ENCODE peak calls at places on chromosome 16, in four cellular contexts. O, C, X and I are unnamed samples.

GRCh38 chr16:9557266-9557665 is 465.8 kb downstream of the HAPSTR1 start:
- DNase-seq in O (no peak), C (no peak), X (no peak), I (no peak)

GRCh38 chr16:12132290-12132689 is 155.8 kb downstream of the SNX29 start:
- DNase-seq in O (peak; percentile 23), C (no peak), X (no peak), I (no peak)

GRCh38 chr16:85296859-85297698 is 184.8 kb upstream of the CIBAR2 start:
- DNase-seq in O (peak; percentile 50), C (peak; percentile 40), X (no peak), I (peak; percentile 86)

GRCh38 chr16:52076332-52077115 is 470.4 kb downstream of the TOX3 start:
- DNase-seq in O (no peak), C (no peak), X (peak; percentile 13), I (no peak)

GRCh38 chr16:56479469-56479868 is 28.1 kb downstream of the OGFOD1 start:
- DNase-seq in O (peak; percentile 9), C (no peak), X (no peak), I (no peak)

GRCh38 chr16:80759419-80760162 is 44.8 kb downstream of the CDYL2 start:
- DNase-seq in O (no peak), C (no peak), X (no peak), I (no peak)

GRCh38 chr16:7400117-7400890 is 67.7 kb downstream of the RBFOX1 start:
- DNase-seq in O (no peak), C (no peak), X (no peak), I (no peak)

GRCh38 chr16:3383045-3383448 is 17.8 kb downstream of the ZSCAN32 start:
- DNase-seq in O (no peak), C (no peak), X (no peak), I (no peak)

GRCh38 chr16:78133919-78134318 is 34.5 kb downstream of the WWOX start:
- DNase-seq in O (no peak), C (no peak), X (no peak), I (no peak)

GRCh38 chr16:31700530-31701388 is 172.8 kb upstream of the ZNF267 start:
- DNase-seq in O (peak; percentile 92), C (no peak), X (peak; percentile 80), I (peak; percentile 93)
- TF ChIP-seq CTCF in O (no peak), C (no peak), X (no peak), I (no peak)

GRCh38 chr16:23294260-23294659 is 7.8 kb upstream of the SCNN1B start:
- DNase-seq in O (no peak), C (no peak), X (no peak), I (no peak)

GRCh38 chr16:23301251-23302044 is 654 bp upstream of the SCNN1B start:
- DNase-seq in O (no peak), C (no peak), X (no peak), I (no peak)

GRCh38 chr16:23293016-23293415 is 9.1 kb upstream of the SCNN1B start:
- DNase-seq in O (no peak), C (no peak), X (no peak), I (no peak)

GRCh38 chr16:23298290-23298689 is 3.8 kb upstream of the SCNN1B start:
- DNase-seq in O (no peak), C (no peak), X (no peak), I (no peak)

GRCh38 chr16:23296994-23297393 is 5.1 kb upstream of the SCNN1B start:
- DNase-seq in O (peak; percentile 66), C (no peak), X (no peak), I (peak; percentile 48)
- TF ChIP-seq CTCF in O (peak; percentile 52), C (peak; percentile 15), X (no peak), I (peak; percentile 23)

GRCh38 chr16:23877107-23878070 is 41.6 kb downstream of the PRKCB start:
- DNase-seq in O (no peak), C (no peak), X (no peak), I (no peak)
- TF ChIP-seq CTCF in O (no peak), C (no peak), X (no peak), I (no peak)

GRCh38 chr16:86605950-86606349 is 27.6 kb downstream of the FOXL1 start:
- DNase-seq in O (no peak), C (no peak), X (no peak), I (no peak)

GRCh38 chr16:86610779-86611516 is 32.6 kb downstream of the FOXL1 start:
- DNase-seq in O (no peak), C (no peak), X (no peak), I (no peak)

GRCh38 chr16:86609115-86609514 is 30.8 kb downstream of the FOXL1 start:
- DNase-seq in O (no peak), C (no peak), X (no peak), I (no peak)

GRCh38 chr16:86609661-86610060 is 31.3 kb downstream of the FOXL1 start:
- DNase-seq in O (no peak), C (no peak), X (no peak), I (no peak)

GRCh38 chr16:86608301-86608747 is 30.0 kb downstream of the FOXL1 start:
- DNase-seq in O (no peak), C (no peak), X (no peak), I (no peak)
- TF ChIP-seq CTCF in O (no peak), C (no peak), X (no peak), I (no peak)

DNA sequence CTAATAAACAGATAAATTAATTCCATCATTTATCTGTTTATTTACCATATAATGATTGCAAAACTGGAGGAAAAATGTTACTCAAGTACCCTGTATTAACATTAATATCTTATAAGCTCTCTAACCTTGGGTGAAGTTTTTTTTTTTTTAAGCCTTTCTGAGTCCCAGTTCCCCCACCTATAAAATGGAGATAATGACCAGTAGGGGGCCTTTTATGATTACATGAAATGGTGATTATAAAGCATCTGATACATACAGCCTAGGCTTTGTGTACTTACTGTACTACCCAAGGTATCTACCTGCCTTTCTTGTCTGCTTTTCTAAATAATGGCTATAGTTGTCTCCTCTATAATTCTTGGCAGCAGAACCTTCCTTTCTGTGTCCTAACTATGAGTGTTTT is 22.6 kb downstream of the LRRC36 start:
- DNase-seq in O (peak; percentile 50), C (peak; percentile 25), X (no peak), I (no peak)
- TF ChIP-seq CTCF in O (peak; percentile 43), C (peak; percentile 45), X (peak; percentile 29), I (peak; percentile 52)

GRCh38 chr16:54282202-54282922 is 4.2 kb downstream of the IRX3 start:
- DNase-seq in O (peak; percentile 42), C (peak; percentile 48), X (no peak), I (peak; percentile 73)
- TF ChIP-seq CTCF in O (peak; percentile 34), C (peak; percentile 59), X (peak; percentile 30), I (peak; percentile 79)